ENCODE peak calls at places on chromosome 1, in five cellular contexts. O is AG10803; W is stimulated activated naive CD8-positive, alpha-beta T cell treated with anti-CD3 and anti-CD28 coated beads, Interleukin-15, Interleukin-2, amounts not matched to agents 100 U/mL and 50 U/mL, for 24 hours; K is head of caudate nucleus; F is cardiac muscle cell. V is an unnamed sample.

GRCh38 chr1:95339377-95339776 is 105.4 kb downstream of the RWDD3 start:
- DNase-seq in K (no peak), W (no peak), F (no peak), O (no peak), V (no peak)

GRCh38 chr1:60904079-60904852 is 178.1 kb upstream of the NFIA start:
- DNase-seq in O (peak; percentile 65), F (no peak), K (no peak), W (no peak), V (no peak)

GRCh38 chr1:243471754-243472725 is 216.2 kb downstream of the SDCCAG8 start:
- DNase-seq in F (no peak), K (no peak), W (no peak), O (no peak), V (no peak)

GRCh38 chr1:205030916-205031315 is 12.1 kb upstream of the CNTN2 start:
- DNase-seq in O (no peak), W (no peak), F (no peak), K (no peak), V (no peak)

GRCh38 chr1:17161137-17161700 is 42.0 kb upstream of the PADI2 start:
- DNase-seq in W (no peak), F (no peak), O (no peak), K (no peak), V (no peak)

GRCh38 chr1:208149776-208150514 is 94.2 kb downstream of the PLXNA2 start:
- DNase-seq in W (no peak), O (no peak), F (peak; percentile 40), K (no peak), V (no peak)

GRCh38 chr1:20346433-20346832 is 55.8 kb downstream of the VWA5B1 start:
- DNase-seq in W (no peak), K (no peak), O (no peak), F (no peak), V (no peak)

GRCh38 chr1:204923209-204923608 is 52.5 kb downstream of the NFASC start:
- DNase-seq in W (no peak), K (no peak), O (no peak), F (no peak), V (no peak)

GRCh38 chr1:110200666-110201065 is 9.4 kb upstream of the KCNC4 start:
- DNase-seq in O (no peak), K (no peak), F (no peak), W (no peak), V (no peak)

GRCh38 chr1:41776896-41777431 is 141.8 kb downstream of the HIVEP3 start:
- DNase-seq in K (peak; percentile 88), W (no peak), O (no peak), F (no peak), V (no peak)

V was measured in NCI-H2081 treated with DMSO at 0.1 percent for 48 hours.